ENCODE peak calls at places on chromosome 19, in five cellular contexts. N is astrocyte of the spinal cord, X is AG04449, C is kidney epithelial cell, T is lung. B is an unnamed sample.

GRCh38 chr19:54297759-54298305 is 15.1 kb downstream of the LILRA5 start:
- DNase-seq in N (no peak), X (no peak), C (no peak), T (no peak), B (no peak)

GRCh38 chr19:38044267-38045111 is 137.5 kb downstream of the SIPA1L3 start:
- DNase-seq in N (peak), X (no peak), C (no peak), T (no peak), B (no peak)

GRCh38 chr19:4064073-4064550 is 2.6 kb downstream of the ZBTB7A start:
- DNase-seq in N (peak), X (no peak), C (no peak), T (no peak), B (no peak)

GRCh38 chr19:46221981-46222610 is 7.4 kb upstream of the IGFL1 start:
- DNase-seq in N (peak), X (no peak), C (no peak), T (peak), B (no peak)

GRCh38 chr19:38665950-38666661 is 18.7 kb downstream of the ACTN4 start:
- DNase-seq in N (no peak), X (no peak), C (no peak), T (peak), B (no peak)

GRCh38 chr19:16382775-16383543 is 58.3 kb downstream of the KLF2 start:
- DNase-seq in N (peak), X (peak), C (peak), T (peak), B (peak)

GRCh38 chr19:56087647-56088346 is 33.3 kb downstream of the ZNF787 start:
- DNase-seq in N (no peak), X (no peak), C (no peak), T (no peak), B (no peak)

GRCh38 chr19:45927565-45928261 is 13.1 kb upstream of the NANOS2 start:
- DNase-seq in N (peak), X (peak), C (peak), T (peak), B (peak)

GRCh38 chr19:54415208-54415900 is at the start of gene TTYH1:
- DNase-seq in N (no peak), X (no peak), C (no peak), T (no peak), B (no peak)

GRCh38 chr19:46546194-46546896 is 50.7 kb upstream of the PNMA8B start:
- DNase-seq in N (no peak), X (no peak), C (peak), T (peak), B (no peak)

GRCh38 chr19:29673451-29674371 is 8.4 kb downstream of the PLEKHF1 start:
- DNase-seq in N (no peak), X (no peak), C (no peak), T (no peak), B (no peak)

GRCh38 chr19:19595171-19595701 is 23.3 kb downstream of the PBX4 start:
- DNase-seq in N (peak), X (no peak), C (no peak), T (peak), B (peak)

GRCh38 chr19:56538761-56539263 is at the start of gene ZFP28:
- DNase-seq in N (no peak), X (no peak), C (no peak), T (peak), B (no peak)

GRCh38 chr19:48568345-48568886 is 16.4 kb downstream of the SULT2B1 start:
- DNase-seq in N (peak), X (no peak), C (peak), T (peak), B (no peak)

DNA sequence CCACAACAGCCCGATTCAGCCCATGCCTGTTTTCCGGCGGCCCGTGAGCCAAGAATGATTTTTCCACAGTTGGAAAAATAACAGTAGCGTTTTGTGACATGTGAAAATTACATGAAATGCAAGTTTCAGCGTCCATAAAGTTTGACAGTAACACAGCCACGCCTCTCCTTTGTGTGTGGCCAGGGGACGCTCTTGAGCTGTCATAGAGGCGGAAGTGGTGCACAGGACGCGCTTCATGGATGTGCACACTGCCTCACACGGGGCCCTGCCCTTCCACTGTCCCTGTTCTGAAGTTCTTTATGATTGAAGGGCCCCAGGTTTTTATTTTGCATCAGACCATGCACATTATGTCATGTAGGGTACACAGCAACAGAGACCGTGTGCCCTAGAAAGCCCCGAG is 12.4 kb upstream of the ELAVL1 start:
- DNase-seq in N (no peak), X (no peak), C (no peak), T (no peak), B (no peak)
- TF ChIP-seq CTCF in N (no peak), X (no peak), C (no peak), T (peak), B (no peak)

GRCh38 chr19:8305798-8306197 is 2.4 kb downstream of the CD320 start:
- DNase-seq in N (no peak), X (no peak), C (no peak), T (peak), B (no peak)

GRCh38 chr19:8304841-8305621 is 3.1 kb downstream of the CD320 start:
- DNase-seq in N (no peak), X (no peak), C (no peak), T (peak), B (no peak)

GRCh38 chr19:8307965-8308866 is at the start of gene CD320:
- DNase-seq in N (peak), X (no peak), C (no peak), T (peak), B (peak)

GRCh38 chr19:8307400-8307964 is 676 bp downstream of the CD320 start:
- DNase-seq in N (no peak), X (no peak), C (no peak), T (no peak), B (no peak)

DNA sequence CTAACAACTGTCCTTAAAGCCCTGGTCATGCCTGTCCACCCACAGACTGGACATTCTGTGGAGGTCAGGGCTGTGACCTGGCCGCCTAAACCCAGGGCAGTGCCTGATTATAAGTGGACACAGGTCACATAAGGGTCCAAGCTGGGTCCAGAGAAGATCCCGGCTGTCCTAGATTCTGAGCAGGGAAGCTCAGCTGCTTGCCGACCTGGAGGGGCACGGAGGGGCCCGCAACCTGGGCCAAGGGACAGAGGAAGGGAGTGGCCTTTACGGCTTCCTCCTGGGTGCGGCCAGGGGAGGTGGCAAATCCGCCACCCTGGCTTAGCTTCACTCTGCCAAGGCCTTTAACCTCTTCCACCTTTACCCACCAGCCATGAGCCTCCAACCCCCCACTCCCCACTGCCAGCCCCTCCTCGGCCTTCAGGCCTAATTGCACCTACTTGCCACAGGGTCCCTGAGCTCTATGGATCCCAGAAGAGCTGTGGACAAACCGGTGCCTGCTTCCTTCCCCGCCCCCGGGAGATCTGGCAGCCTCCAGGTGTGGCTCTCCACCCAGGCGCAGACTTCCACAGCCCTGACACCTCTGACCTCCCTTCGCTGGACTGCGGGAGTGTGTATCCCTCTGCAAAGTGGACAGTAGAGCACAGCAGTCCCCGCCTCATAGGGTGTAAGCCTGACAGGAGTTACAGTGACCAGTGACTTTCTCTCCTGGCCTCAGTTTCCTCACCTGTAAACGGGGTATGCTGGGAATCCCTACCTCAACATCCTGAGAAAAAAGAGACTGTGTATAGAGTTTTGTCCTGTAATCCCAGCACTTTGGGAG is 1.7 kb downstream of the CD320 start:
- DNase-seq in N (no peak), X (no peak), C (no peak), T (peak), B (no peak)
- H3K4me3 ChIP-seq in N (no peak), X (no peak), C (no peak), T (no peak), B (no peak)

DNA sequence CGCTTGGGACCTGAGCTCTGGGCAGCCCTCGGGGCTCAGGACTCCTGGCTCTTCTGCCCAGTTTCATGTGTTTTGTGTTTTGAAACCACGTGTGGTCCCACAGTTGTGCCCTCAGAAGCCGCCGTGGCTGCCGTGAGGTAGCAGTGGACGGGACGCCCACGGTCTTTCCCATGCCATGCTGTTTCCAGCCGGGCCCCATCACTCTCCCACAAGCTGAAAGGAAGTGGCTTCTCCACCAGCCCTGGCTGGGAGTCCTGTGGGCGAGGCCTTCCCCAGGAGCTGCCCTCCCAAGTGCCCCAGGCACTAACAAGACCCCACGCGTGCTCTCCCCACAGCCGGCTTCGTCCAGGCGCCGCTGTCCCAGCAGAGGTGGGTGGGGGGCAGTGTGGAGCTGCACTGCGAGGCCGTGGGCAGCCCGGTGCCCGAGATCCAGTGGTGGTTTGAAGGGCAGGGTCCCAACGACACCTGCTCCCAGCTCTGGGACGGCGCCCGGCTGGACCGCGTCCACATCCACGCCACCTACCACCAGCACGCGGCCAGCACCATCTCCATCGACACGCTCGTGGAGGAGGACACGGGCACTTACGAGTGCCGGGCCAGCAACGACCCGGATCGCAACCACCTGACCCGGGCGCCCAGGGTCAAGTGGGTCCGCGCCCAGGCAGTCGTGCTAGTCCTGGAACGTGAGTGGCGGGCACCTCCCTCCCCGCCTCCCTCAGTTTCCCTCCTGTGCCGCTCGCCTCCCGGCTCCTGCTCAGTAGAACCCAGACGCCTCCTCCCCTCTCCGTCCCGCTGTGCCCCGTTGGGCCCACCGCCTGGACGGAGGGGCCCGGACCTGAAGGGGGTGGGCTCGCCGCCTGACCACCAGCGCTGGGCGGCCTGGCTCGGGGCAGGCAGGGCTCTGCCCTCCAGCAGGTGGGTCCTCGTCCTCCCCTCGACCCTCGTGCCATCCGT is 5.3 kb downstream of the BSG start:
- DNase-seq in N (no peak), X (no peak), C (no peak), T (no peak), B (no peak)
- TF ChIP-seq CTCF in N (no peak), X (no peak), C (peak), T (no peak), B (no peak)

GRCh38 chr19:5436948-5437306 is 18.3 kb upstream of the ZNRF4 start:
- DNase-seq in N (no peak), X (no peak), C (no peak), T (no peak), B (no peak)
- H3K4me3 ChIP-seq in N (peak), X (peak), C (no peak), T (no peak), B (peak)

GRCh38 chr19:44820648-44821609 is 12.0 kb downstream of the BCAM start:
- DNase-seq in N (no peak), X (no peak), C (no peak), T (no peak), B (no peak)
- TF ChIP-seq CTCF in N (no peak), X (no peak), C (no peak), T (no peak), B (no peak)

GRCh38 chr19:33293255-33294057 is 8.9 kb downstream of the CEBPA start:
- DNase-seq in N (peak), X (peak), C (no peak), T (no peak), B (peak)
- H3K4me3 ChIP-seq in N (no peak), X (no peak), C (no peak), T (no peak), B (peak)

B was measured in AG09309.